ENCODE peak calls at places on chromosomes 6 and 20, in four cellular contexts. E is SHP77, V is left cardiac atrium, M is AG08395. L is an unnamed sample.

GRCh38 chr6:4979426-4979825 is 24.4 kb downstream of the RPP40 start:
- DNase-seq in E (no peak), V (no peak), M (no peak), L (no peak)

GRCh38 chr20:49345538-49345937 is 67.7 kb upstream of the ZNFX1 start:
- DNase-seq in E (no peak), V (peak; percentile 52), M (peak; percentile 90), L (no peak)

GRCh38 chr6:13046084-13046483 is 282.3 kb downstream of the TBC1D7 start:
- DNase-seq in E (no peak), V (no peak), M (no peak), L (no peak)

GRCh38 chr20:44650777-44651493 is 564 bp downstream of the ADA start:
- DNase-seq in E (no peak), V (peak; percentile 40), M (no peak), L (no peak)

GRCh38 chr6:15431762-15432495 is 186.1 kb downstream of the JARID2 start:
- DNase-seq in E (no peak), V (no peak), M (peak; percentile 27), L (no peak)

GRCh38 chr20:23625236-23625964 is 12.4 kb downstream of the CST3 start:
- DNase-seq in E (no peak), V (no peak), M (no peak), L (no peak)

GRCh38 chr6:139825935-139826374 is 451.5 kb upstream of the CITED2 start:
- DNase-seq in E (no peak), V (no peak), M (no peak), L (no peak)

GRCh38 chr6:90660971-90661370 is 74.1 kb upstream of the MAP3K7 start:
- DNase-seq in E (no peak), V (no peak), M (no peak), L (no peak)

GRCh38 chr6:2514965-2515543 is 235.7 kb downstream of the MYLK4 start:
- DNase-seq in E (no peak), V (peak; percentile 47), M (no peak), L (no peak)

GRCh38 chr6:5173862-5174643 is 86.7 kb downstream of the LYRM4 start:
- DNase-seq in E (no peak), V (no peak), M (no peak), L (no peak)

GRCh38 chr20:16760431-16761304 is 12.5 kb downstream of the OTOR start:
- DNase-seq in E (no peak), V (no peak), M (no peak), L (no peak)

GRCh38 chr6:81834141-81834621 is 81.7 kb upstream of the TENT5A start:
- DNase-seq in E (no peak), V (peak; percentile 74), M (peak; percentile 81), L (peak; percentile 79)

GRCh38 chr6:127515794-127516675 is 3.1 kb downstream of the MTCL3 start:
- DNase-seq in E (peak; percentile 56), V (peak; percentile 57), M (peak; percentile 74), L (peak; percentile 74)

GRCh38 chr6:90402831-90403192 is 106.2 kb upstream of the BACH2 start:
- DNase-seq in E (no peak), V (no peak), M (no peak), L (no peak)

GRCh38 chr20:8330785-8331699 is 199.0 kb downstream of the PLCB1 start:
- DNase-seq in E (no peak), V (no peak), M (no peak), L (no peak)

GRCh38 chr6:36821581-36822335 is 17.5 kb downstream of the CPNE5 start:
- DNase-seq in E (no peak), V (no peak), M (no peak), L (no peak)

GRCh38 chr20:50646483-50646996 is 44.8 kb downstream of the RIPOR3 start:
- DNase-seq in E (no peak), V (no peak), M (no peak), L (no peak)

GRCh38 chr20:57483287-57484050 is 41.5 kb downstream of the CTCFL start:
- DNase-seq in E (no peak), V (no peak), M (no peak), L (no peak)

GRCh38 chr20:15835811-15836210 is 737.4 kb downstream of the KIF16B start:
- DNase-seq in E (no peak), V (no peak), M (no peak), L (no peak)

GRCh38 chr6:111809264-111809663 is 64.0 kb downstream of the FYN start:
- DNase-seq in E (no peak), V (no peak), M (peak; percentile 31), L (no peak)

GRCh38 chr20:39429716-39430115 is 467.6 kb downstream of the DHX35 start:
- DNase-seq in E (no peak), V (no peak), M (peak; percentile 12), L (no peak)

GRCh38 chr6:5730586-5731263 is 276.0 kb downstream of the NRN1 start:
- DNase-seq in E (no peak), V (no peak), M (peak; percentile 50), L (no peak)

GRCh38 chr6:169099411-169100202 is 154.0 kb downstream of the THBS2 start:
- DNase-seq in E (no peak), V (no peak), M (no peak), L (no peak)

GRCh38 chr6:56387621-56388413 is 140.4 kb upstream of the COL21A1 start:
- DNase-seq in E (peak; percentile 87), V (no peak), M (no peak), L (no peak)

GRCh38 chr6:54390362-54390761 is 82.1 kb downstream of the TINAG start:
- DNase-seq in E (no peak), V (no peak), M (no peak), L (no peak)

GRCh38 chr6:84685983-84686584 is 78.3 kb downstream of the TBX18 start:
- DNase-seq in E (no peak), V (no peak), M (no peak), L (no peak)

L was measured in ovary.